ENCODE peak calls at places on chromosomes 12 and 14, in nine cellular contexts. One of them, this sample, is unnamed.

GRCh38 chr12:109833307-109834189 is at the start of gene TRPV4:
- DNase-seq in AG10803: peak
- DNase-seq in mammary epithelial cell: peak
- DNase-seq in HFF-Myc: no peak
- DNase-seq in astrocyte: no peak
- DNase-seq in foreskin fibroblast: peak
- DNase-seq in A673: peak
- DNase-seq in psoas muscle: peak
- DNase-seq in neural progenitor cell: peak
- DNase-seq in this sample: no peak

GRCh38 chr12:77685112-77685511 is 145.6 kb upstream of the NAV3 start:
- DNase-seq in AG10803: peak
- DNase-seq in mammary epithelial cell: peak
- DNase-seq in HFF-Myc: peak
- DNase-seq in astrocyte: peak
- DNase-seq in foreskin fibroblast: peak
- DNase-seq in A673: peak
- DNase-seq in psoas muscle: peak
- DNase-seq in neural progenitor cell: peak
- DNase-seq in this sample: peak

GRCh38 chr12:33825442-33825841 is 196.9 kb upstream of the ALG10 start:
- DNase-seq in AG10803: no peak
- DNase-seq in mammary epithelial cell: peak
- DNase-seq in HFF-Myc: no peak
- DNase-seq in astrocyte: no peak
- DNase-seq in foreskin fibroblast: no peak
- DNase-seq in A673: no peak
- DNase-seq in psoas muscle: no peak
- DNase-seq in neural progenitor cell: no peak
- DNase-seq in this sample: no peak

GRCh38 chr14:97499790-97500481 is 702.8 kb downstream of the VRK1 start:
- DNase-seq in AG10803: no peak
- DNase-seq in mammary epithelial cell: no peak
- DNase-seq in HFF-Myc: no peak
- DNase-seq in astrocyte: no peak
- DNase-seq in foreskin fibroblast: no peak
- DNase-seq in A673: no peak
- DNase-seq in psoas muscle: no peak
- DNase-seq in neural progenitor cell: no peak
- DNase-seq in this sample: no peak

GRCh38 chr12:122921917-122922316 is 26.0 kb upstream of the VPS37B start:
- DNase-seq in AG10803: no peak
- DNase-seq in mammary epithelial cell: no peak
- DNase-seq in HFF-Myc: no peak
- DNase-seq in astrocyte: no peak
- DNase-seq in foreskin fibroblast: no peak
- DNase-seq in A673: no peak
- DNase-seq in psoas muscle: no peak
- DNase-seq in neural progenitor cell: no peak
- DNase-seq in this sample: no peak

GRCh38 chr14:51337520-51337919 is 97.5 kb downstream of the TMX1 start:
- DNase-seq in AG10803: no peak
- DNase-seq in mammary epithelial cell: peak
- DNase-seq in HFF-Myc: no peak
- DNase-seq in astrocyte: no peak
- DNase-seq in foreskin fibroblast: no peak
- DNase-seq in A673: no peak
- DNase-seq in psoas muscle: no peak
- DNase-seq in neural progenitor cell: no peak
- DNase-seq in this sample: no peak

GRCh38 chr12:90015228-90015627 is 306.6 kb upstream of the ATP2B1 start:
- DNase-seq in AG10803: peak
- DNase-seq in mammary epithelial cell: peak
- DNase-seq in HFF-Myc: no peak
- DNase-seq in astrocyte: peak
- DNase-seq in foreskin fibroblast: no peak
- DNase-seq in A673: no peak
- DNase-seq in psoas muscle: no peak
- DNase-seq in neural progenitor cell: no peak
- DNase-seq in this sample: peak

GRCh38 chr14:30584058-30584630 is 25.2 kb downstream of the G2E3 start:
- DNase-seq in AG10803: no peak
- DNase-seq in mammary epithelial cell: no peak
- DNase-seq in HFF-Myc: no peak
- DNase-seq in astrocyte: no peak
- DNase-seq in foreskin fibroblast: no peak
- DNase-seq in A673: no peak
- DNase-seq in psoas muscle: no peak
- DNase-seq in neural progenitor cell: no peak
- DNase-seq in this sample: no peak

GRCh38 chr14:22251090-22251489 is 337.9 kb downstream of the DAD1 start:
- DNase-seq in AG10803: no peak
- DNase-seq in mammary epithelial cell: no peak
- DNase-seq in HFF-Myc: no peak
- DNase-seq in astrocyte: no peak
- DNase-seq in foreskin fibroblast: peak
- DNase-seq in A673: no peak
- DNase-seq in psoas muscle: no peak
- DNase-seq in neural progenitor cell: no peak
- DNase-seq in this sample: peak

GRCh38 chr14:53035796-53036195 is 84.9 kb upstream of the FERMT2 start:
- DNase-seq in AG10803: peak
- DNase-seq in mammary epithelial cell: no peak
- DNase-seq in HFF-Myc: no peak
- DNase-seq in astrocyte: peak
- DNase-seq in foreskin fibroblast: no peak
- DNase-seq in A673: no peak
- DNase-seq in psoas muscle: no peak
- DNase-seq in neural progenitor cell: no peak
- DNase-seq in this sample: peak

GRCh38 chr12:30820406-30820946 is 65.7 kb upstream of the CAPRIN2 start:
- DNase-seq in AG10803: no peak
- DNase-seq in mammary epithelial cell: peak
- DNase-seq in HFF-Myc: no peak
- DNase-seq in astrocyte: no peak
- DNase-seq in foreskin fibroblast: no peak
- DNase-seq in A673: no peak
- DNase-seq in psoas muscle: no peak
- DNase-seq in neural progenitor cell: no peak
- DNase-seq in this sample: no peak

GRCh38 chr14:97796511-97796910 is 999.3 kb downstream of the VRK1 start:
- DNase-seq in AG10803: no peak
- DNase-seq in mammary epithelial cell: no peak
- DNase-seq in HFF-Myc: no peak
- DNase-seq in astrocyte: no peak
- DNase-seq in foreskin fibroblast: no peak
- DNase-seq in A673: no peak
- DNase-seq in psoas muscle: no peak
- DNase-seq in neural progenitor cell: no peak
- DNase-seq in this sample: no peak

GRCh38 chr12:103852498-103852992 is 11.5 kb upstream of the NT5DC3 start:
- DNase-seq in AG10803: no peak
- DNase-seq in mammary epithelial cell: peak
- DNase-seq in HFF-Myc: peak
- DNase-seq in astrocyte: peak
- DNase-seq in foreskin fibroblast: no peak
- DNase-seq in A673: no peak
- DNase-seq in psoas muscle: no peak
- DNase-seq in neural progenitor cell: no peak
- DNase-seq in this sample: peak

GRCh38 chr12:124039276-124039675 is 66.3 kb downstream of the ZNF664 start:
- DNase-seq in AG10803: peak
- DNase-seq in mammary epithelial cell: peak
- DNase-seq in HFF-Myc: no peak
- DNase-seq in astrocyte: peak
- DNase-seq in foreskin fibroblast: no peak
- DNase-seq in A673: no peak
- DNase-seq in psoas muscle: no peak
- DNase-seq in neural progenitor cell: no peak
- DNase-seq in this sample: peak

GRCh38 chr12:64687816-64688599 is 71.2 kb downstream of the GNS start:
- DNase-seq in AG10803: peak
- DNase-seq in mammary epithelial cell: no peak
- DNase-seq in HFF-Myc: peak
- DNase-seq in astrocyte: peak
- DNase-seq in foreskin fibroblast: peak
- DNase-seq in A673: no peak
- DNase-seq in psoas muscle: no peak
- DNase-seq in neural progenitor cell: no peak
- DNase-seq in this sample: no peak

GRCh38 chr12:123532021-123532420 is 1.5 kb downstream of the RILPL1 start:
- DNase-seq in AG10803: peak
- DNase-seq in mammary epithelial cell: peak
- DNase-seq in HFF-Myc: no peak
- DNase-seq in astrocyte: peak
- DNase-seq in foreskin fibroblast: peak
- DNase-seq in A673: no peak
- DNase-seq in psoas muscle: no peak
- DNase-seq in neural progenitor cell: no peak
- DNase-seq in this sample: peak

GRCh38 chr12:55780695-55781094 is 36.8 kb downstream of the SARNP start:
- DNase-seq in AG10803: no peak
- DNase-seq in mammary epithelial cell: peak
- DNase-seq in HFF-Myc: no peak
- DNase-seq in astrocyte: peak
- DNase-seq in foreskin fibroblast: no peak
- DNase-seq in A673: no peak
- DNase-seq in psoas muscle: no peak
- DNase-seq in neural progenitor cell: no peak
- DNase-seq in this sample: peak

GRCh38 chr12:80213246-80213645 is 113.9 kb downstream of the OTOGL start:
- DNase-seq in AG10803: no peak
- DNase-seq in mammary epithelial cell: no peak
- DNase-seq in HFF-Myc: no peak
- DNase-seq in astrocyte: no peak
- DNase-seq in foreskin fibroblast: no peak
- DNase-seq in A673: no peak
- DNase-seq in psoas muscle: no peak
- DNase-seq in neural progenitor cell: no peak
- DNase-seq in this sample: no peak

GRCh38 chr12:90229771-90230170 is 521.1 kb upstream of the ATP2B1 start:
- DNase-seq in AG10803: peak
- DNase-seq in mammary epithelial cell: no peak
- DNase-seq in HFF-Myc: no peak
- DNase-seq in astrocyte: peak
- DNase-seq in foreskin fibroblast: no peak
- DNase-seq in A673: peak
- DNase-seq in psoas muscle: no peak
- DNase-seq in neural progenitor cell: peak
- DNase-seq in this sample: no peak

GRCh38 chr12:53224268-53224896 is 7.6 kb downstream of the RARG start:
- DNase-seq in AG10803: no peak
- DNase-seq in mammary epithelial cell: peak
- DNase-seq in HFF-Myc: no peak
- DNase-seq in astrocyte: no peak
- DNase-seq in foreskin fibroblast: no peak
- DNase-seq in A673: peak
- DNase-seq in psoas muscle: no peak
- DNase-seq in neural progenitor cell: peak
- DNase-seq in this sample: no peak
- TF ChIP-seq CTCF in AG10803: peak
- TF ChIP-seq CTCF in mammary epithelial cell: peak
- TF ChIP-seq CTCF in HFF-Myc: peak
- TF ChIP-seq CTCF in astrocyte: peak
- TF ChIP-seq CTCF in foreskin fibroblast: no peak
- TF ChIP-seq CTCF in A673: peak
- TF ChIP-seq CTCF in psoas muscle: no peak
- TF ChIP-seq CTCF in neural progenitor cell: peak
- TF ChIP-seq CTCF in this sample: peak

DNA sequence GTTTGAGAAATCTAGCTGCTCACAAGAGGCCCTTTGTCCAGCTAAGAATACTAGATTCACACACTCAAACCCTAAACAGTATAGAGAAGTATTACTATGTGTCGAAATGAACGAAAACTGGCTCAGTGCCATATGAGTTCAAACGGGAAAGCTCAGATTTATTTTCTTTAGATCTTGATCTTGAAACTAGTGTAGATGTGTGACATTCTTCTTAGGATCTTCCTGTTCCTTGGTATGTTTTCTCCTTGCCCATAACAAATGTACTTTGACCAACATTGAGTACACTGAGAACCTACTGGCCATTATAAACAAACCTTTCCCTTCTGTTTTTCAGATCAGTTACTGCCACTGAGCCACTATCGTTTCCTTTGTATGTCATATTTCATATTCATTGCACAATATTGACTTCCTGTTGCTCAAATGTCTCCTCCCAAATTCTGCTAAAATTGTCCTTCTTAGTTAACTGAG is 21.3 kb downstream of the MYBPC1 start:
- DNase-seq in AG10803: no peak
- DNase-seq in mammary epithelial cell: peak
- DNase-seq in HFF-Myc: no peak
- DNase-seq in astrocyte: no peak
- DNase-seq in foreskin fibroblast: no peak
- DNase-seq in A673: peak
- DNase-seq in psoas muscle: no peak
- DNase-seq in neural progenitor cell: no peak
- DNase-seq in this sample: peak
- H3K4me3 ChIP-seq in AG10803: no peak
- H3K4me3 ChIP-seq in mammary epithelial cell: no peak
- H3K4me3 ChIP-seq in HFF-Myc: no peak
- H3K4me3 ChIP-seq in astrocyte: no peak
- H3K4me3 ChIP-seq in foreskin fibroblast: no peak
- H3K4me3 ChIP-seq in A673: peak
- H3K4me3 ChIP-seq in psoas muscle: no peak
- H3K4me3 ChIP-seq in neural progenitor cell: no peak
- H3K4me3 ChIP-seq in this sample: no peak

GRCh38 chr12:13208533-13209278 is 12.2 kb downstream of the EMP1 start:
- DNase-seq in AG10803: no peak
- DNase-seq in mammary epithelial cell: no peak
- DNase-seq in HFF-Myc: no peak
- DNase-seq in astrocyte: no peak
- DNase-seq in foreskin fibroblast: no peak
- DNase-seq in A673: peak
- DNase-seq in psoas muscle: no peak
- DNase-seq in neural progenitor cell: peak
- DNase-seq in this sample: peak
- TF ChIP-seq CTCF in AG10803: peak
- TF ChIP-seq CTCF in mammary epithelial cell: peak
- TF ChIP-seq CTCF in HFF-Myc: peak
- TF ChIP-seq CTCF in astrocyte: peak
- TF ChIP-seq CTCF in foreskin fibroblast: peak
- TF ChIP-seq CTCF in A673: peak
- TF ChIP-seq CTCF in psoas muscle: no peak
- TF ChIP-seq CTCF in neural progenitor cell: peak
- TF ChIP-seq CTCF in this sample: peak

DNA sequence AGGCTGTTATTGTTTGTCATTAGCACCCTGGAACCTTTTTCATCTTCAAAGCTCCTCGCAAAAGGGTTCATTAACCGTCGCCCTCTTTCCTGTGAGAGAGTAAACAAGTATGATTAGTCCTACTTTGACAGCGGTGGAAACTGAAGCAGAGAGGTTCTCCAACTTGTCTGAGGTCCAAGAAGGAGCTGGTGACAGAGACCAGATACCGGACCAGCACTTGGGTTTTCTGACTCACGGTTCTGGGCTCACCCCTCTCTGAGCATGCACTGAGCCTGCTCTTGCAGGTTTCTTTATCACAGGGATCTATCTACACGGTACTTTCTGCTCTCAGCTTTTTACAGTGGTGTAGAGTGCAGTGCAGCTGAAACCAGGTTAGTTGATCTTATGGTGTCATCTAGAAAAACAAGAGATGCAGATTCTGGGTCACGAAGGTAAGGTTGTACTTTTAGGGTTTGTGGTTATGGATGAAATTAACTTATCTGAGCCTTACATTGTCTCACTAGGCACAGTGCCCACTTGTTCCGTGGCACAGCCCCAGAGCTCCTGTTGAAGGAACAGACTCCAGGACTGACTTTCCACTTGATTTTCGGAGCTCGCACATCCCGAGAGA is 62.1 kb downstream of the PPP2R5C start:
- DNase-seq in AG10803: no peak
- DNase-seq in mammary epithelial cell: no peak
- DNase-seq in HFF-Myc: no peak
- DNase-seq in astrocyte: no peak
- DNase-seq in foreskin fibroblast: no peak
- DNase-seq in A673: no peak
- DNase-seq in psoas muscle: no peak
- DNase-seq in neural progenitor cell: no peak
- DNase-seq in this sample: peak
- H3K4me3 ChIP-seq in AG10803: no peak
- H3K4me3 ChIP-seq in mammary epithelial cell: no peak
- H3K4me3 ChIP-seq in HFF-Myc: no peak
- H3K4me3 ChIP-seq in astrocyte: no peak
- H3K4me3 ChIP-seq in foreskin fibroblast: peak
- H3K4me3 ChIP-seq in A673: no peak
- H3K4me3 ChIP-seq in psoas muscle: peak
- H3K4me3 ChIP-seq in neural progenitor cell: no peak
- H3K4me3 ChIP-seq in this sample: no peak